ENCODE peak calls at places on chromosomes 11 and 22, in nine cellular contexts. One of them, this sample, is unnamed.

GRCh38 chr11:45435706-45436105 is 149.6 kb upstream of the SYT13 start:
- DNase-seq in stomach: no peak
- DNase-seq in H54: no peak
- DNase-seq in Peyer's patch: no peak
- DNase-seq in esophagus squamous epithelium: no peak
- DNase-seq in GM12892: no peak
- DNase-seq in HepG2: no peak
- DNase-seq in erythroblast: no peak
- DNase-seq in K562: no peak
- DNase-seq in this sample: no peak

GRCh38 chr11:116990061-116990473 is 108.2 kb downstream of the SIK3 start:
- DNase-seq in stomach: no peak
- DNase-seq in H54: no peak
- DNase-seq in Peyer's patch: no peak
- DNase-seq in esophagus squamous epithelium: no peak
- DNase-seq in GM12892: no peak
- DNase-seq in HepG2: peak; percentile 90
- DNase-seq in erythroblast: no peak
- DNase-seq in K562: no peak
- DNase-seq in this sample: peak; percentile 92

GRCh38 chr22:44542561-44543222 is 44.7 kb upstream of the RTL6 start:
- DNase-seq in stomach: no peak
- DNase-seq in H54: no peak
- DNase-seq in Peyer's patch: no peak
- DNase-seq in esophagus squamous epithelium: no peak
- DNase-seq in GM12892: no peak
- DNase-seq in HepG2: no peak
- DNase-seq in erythroblast: no peak
- DNase-seq in K562: no peak
- DNase-seq in this sample: no peak

GRCh38 chr11:7599209-7599608 is 74.1 kb downstream of the CYB5R2 start:
- DNase-seq in stomach: no peak
- DNase-seq in H54: no peak
- DNase-seq in Peyer's patch: no peak
- DNase-seq in esophagus squamous epithelium: no peak
- DNase-seq in GM12892: no peak
- DNase-seq in HepG2: no peak
- DNase-seq in erythroblast: no peak
- DNase-seq in K562: no peak
- DNase-seq in this sample: no peak

GRCh38 chr22:36829370-36830002 is 12.7 kb upstream of the PVALB start:
- DNase-seq in stomach: no peak
- DNase-seq in H54: no peak
- DNase-seq in Peyer's patch: no peak
- DNase-seq in esophagus squamous epithelium: no peak
- DNase-seq in GM12892: no peak
- DNase-seq in HepG2: no peak
- DNase-seq in erythroblast: no peak
- DNase-seq in K562: no peak
- DNase-seq in this sample: no peak

GRCh38 chr11:32386770-32387377 is 48.5 kb downstream of the WT1 start:
- DNase-seq in stomach: no peak
- DNase-seq in H54: no peak
- DNase-seq in Peyer's patch: no peak
- DNase-seq in esophagus squamous epithelium: no peak
- DNase-seq in GM12892: no peak
- DNase-seq in HepG2: no peak
- DNase-seq in erythroblast: peak; percentile 60
- DNase-seq in K562: peak; percentile 41
- DNase-seq in this sample: peak; percentile 7

GRCh38 chr22:18079706-18080230 is 2.0 kb downstream of the PEX26 start:
- DNase-seq in stomach: no peak
- DNase-seq in H54: no peak
- DNase-seq in Peyer's patch: no peak
- DNase-seq in esophagus squamous epithelium: no peak
- DNase-seq in GM12892: no peak
- DNase-seq in HepG2: no peak
- DNase-seq in erythroblast: no peak
- DNase-seq in K562: no peak
- DNase-seq in this sample: no peak

GRCh38 chr11:123702137-123702536 is 39.3 kb downstream of the ZNF202 start:
- DNase-seq in stomach: no peak
- DNase-seq in H54: no peak
- DNase-seq in Peyer's patch: no peak
- DNase-seq in esophagus squamous epithelium: no peak
- DNase-seq in GM12892: no peak
- DNase-seq in HepG2: no peak
- DNase-seq in erythroblast: no peak
- DNase-seq in K562: no peak
- DNase-seq in this sample: no peak

GRCh38 chr22:42066937-42067336 is 3.7 kb downstream of the NAGA start:
- DNase-seq in stomach: no peak
- DNase-seq in H54: no peak
- DNase-seq in Peyer's patch: no peak
- DNase-seq in esophagus squamous epithelium: no peak
- DNase-seq in GM12892: no peak
- DNase-seq in HepG2: no peak
- DNase-seq in erythroblast: no peak
- DNase-seq in K562: no peak
- DNase-seq in this sample: no peak

GRCh38 chr22:46767249-46767985 is 5.0 kb downstream of the TBC1D22A start:
- DNase-seq in stomach: no peak
- DNase-seq in H54: no peak
- DNase-seq in Peyer's patch: no peak
- DNase-seq in esophagus squamous epithelium: no peak
- DNase-seq in GM12892: no peak
- DNase-seq in HepG2: no peak
- DNase-seq in erythroblast: no peak
- DNase-seq in K562: no peak
- DNase-seq in this sample: no peak

GRCh38 chr11:68330700-68331337 is 18.4 kb downstream of the LRP5 start:
- DNase-seq in stomach: no peak
- DNase-seq in H54: no peak
- DNase-seq in Peyer's patch: no peak
- DNase-seq in esophagus squamous epithelium: no peak
- DNase-seq in GM12892: no peak
- DNase-seq in HepG2: no peak
- DNase-seq in erythroblast: no peak
- DNase-seq in K562: no peak
- DNase-seq in this sample: no peak

GRCh38 chr11:17352925-17353227 is 1.3 kb downstream of the NCR3LG1 start:
- DNase-seq in stomach: peak; percentile 54
- DNase-seq in H54: no peak
- DNase-seq in Peyer's patch: peak; percentile 71
- DNase-seq in esophagus squamous epithelium: no peak
- DNase-seq in GM12892: peak; percentile 34
- DNase-seq in HepG2: peak; percentile 35
- DNase-seq in erythroblast: peak; percentile 72
- DNase-seq in K562: peak; percentile 57
- DNase-seq in this sample: peak; percentile 34

GRCh38 chr11:17351171-17351509 is 460 bp upstream of the NCR3LG1 start:
- DNase-seq in stomach: no peak
- DNase-seq in H54: no peak
- DNase-seq in Peyer's patch: no peak
- DNase-seq in esophagus squamous epithelium: no peak
- DNase-seq in GM12892: no peak
- DNase-seq in HepG2: no peak
- DNase-seq in erythroblast: no peak
- DNase-seq in K562: no peak
- DNase-seq in this sample: no peak

GRCh38 chr11:17354070-17354924 is 2.7 kb downstream of the NCR3LG1 start:
- DNase-seq in stomach: peak; percentile 73
- DNase-seq in H54: peak; percentile 60
- DNase-seq in Peyer's patch: no peak
- DNase-seq in esophagus squamous epithelium: no peak
- DNase-seq in GM12892: peak; percentile 21
- DNase-seq in HepG2: peak; percentile 76
- DNase-seq in erythroblast: peak; percentile 84
- DNase-seq in K562: peak; percentile 67
- DNase-seq in this sample: peak; percentile 79

GRCh38 chr11:17351510-17352176 is at the start of gene NCR3LG1:
- DNase-seq in stomach: peak; percentile 68
- DNase-seq in H54: no peak
- DNase-seq in Peyer's patch: peak; percentile 92
- DNase-seq in esophagus squamous epithelium: no peak
- DNase-seq in GM12892: peak; percentile 37
- DNase-seq in HepG2: peak; percentile 46
- DNase-seq in erythroblast: peak; percentile 61
- DNase-seq in K562: peak; percentile 77
- DNase-seq in this sample: peak; percentile 77

GRCh38 chr11:17353228-17354021 is 1.8 kb downstream of the NCR3LG1 start:
- DNase-seq in stomach: peak; percentile 73
- DNase-seq in H54: peak; percentile 63
- DNase-seq in Peyer's patch: peak; percentile 87
- DNase-seq in esophagus squamous epithelium: no peak
- DNase-seq in GM12892: peak; percentile 24
- DNase-seq in HepG2: peak; percentile 90
- DNase-seq in erythroblast: peak; percentile 85
- DNase-seq in K562: peak; percentile 60
- DNase-seq in this sample: peak; percentile 76
- TF ChIP-seq POLR2A in stomach: no peak
- TF ChIP-seq POLR2A in H54: peak; percentile 66
- TF ChIP-seq POLR2A in Peyer's patch: no peak
- TF ChIP-seq POLR2A in esophagus squamous epithelium: no peak
- TF ChIP-seq POLR2A in GM12892: no peak
- TF ChIP-seq POLR2A in HepG2: peak; percentile 82
- TF ChIP-seq POLR2A in erythroblast: peak; percentile 52
- TF ChIP-seq POLR2A in K562: peak; percentile 88
- TF ChIP-seq POLR2A in this sample: peak; percentile 59

GRCh38 chr11:76783294-76783900 is at the start of gene TSKU:
- DNase-seq in stomach: no peak
- DNase-seq in H54: peak; percentile 44
- DNase-seq in Peyer's patch: no peak
- DNase-seq in esophagus squamous epithelium: no peak
- DNase-seq in GM12892: no peak
- DNase-seq in HepG2: no peak
- DNase-seq in erythroblast: peak; percentile 71
- DNase-seq in K562: no peak
- DNase-seq in this sample: no peak
- TF ChIP-seq POLR2A in stomach: no peak
- TF ChIP-seq POLR2A in H54: peak; percentile 36
- TF ChIP-seq POLR2A in Peyer's patch: peak; percentile 73
- TF ChIP-seq POLR2A in esophagus squamous epithelium: peak; percentile 66
- TF ChIP-seq POLR2A in GM12892: no peak
- TF ChIP-seq POLR2A in HepG2: no peak
- TF ChIP-seq POLR2A in erythroblast: peak; percentile 38
- TF ChIP-seq POLR2A in K562: no peak
- TF ChIP-seq POLR2A in this sample: peak; percentile 85

GRCh38 chr11:66003291-66003690 is 988 bp downstream of the BANF1 start:
- DNase-seq in stomach: no peak
- DNase-seq in H54: no peak
- DNase-seq in Peyer's patch: no peak
- DNase-seq in esophagus squamous epithelium: no peak
- DNase-seq in GM12892: no peak
- DNase-seq in HepG2: no peak
- DNase-seq in erythroblast: no peak
- DNase-seq in K562: no peak
- DNase-seq in this sample: no peak

GRCh38 chr11:66004186-66004585 is 1.9 kb downstream of the BANF1 start:
- DNase-seq in stomach: no peak
- DNase-seq in H54: no peak
- DNase-seq in Peyer's patch: no peak
- DNase-seq in esophagus squamous epithelium: no peak
- DNase-seq in GM12892: no peak
- DNase-seq in HepG2: no peak
- DNase-seq in erythroblast: no peak
- DNase-seq in K562: no peak
- DNase-seq in this sample: no peak

GRCh38 chr11:66002648-66003225 is 434 bp downstream of the BANF1 start:
- DNase-seq in stomach: peak; percentile 70
- DNase-seq in H54: no peak
- DNase-seq in Peyer's patch: peak; percentile 85
- DNase-seq in esophagus squamous epithelium: no peak
- DNase-seq in GM12892: peak; percentile 74
- DNase-seq in HepG2: peak; percentile 45
- DNase-seq in erythroblast: no peak
- DNase-seq in K562: peak; percentile 93
- DNase-seq in this sample: peak; percentile 48

GRCh38 chr11:66006134-66006890 is 4.0 kb downstream of the BANF1 start:
- DNase-seq in stomach: no peak
- DNase-seq in H54: no peak
- DNase-seq in Peyer's patch: no peak
- DNase-seq in esophagus squamous epithelium: no peak
- DNase-seq in GM12892: no peak
- DNase-seq in HepG2: no peak
- DNase-seq in erythroblast: no peak
- DNase-seq in K562: no peak
- DNase-seq in this sample: no peak

GRCh38 chr11:66001941-66002647 is at the start of the genes BANF1 and EIF1AD:
- DNase-seq in stomach: peak; percentile 92
- DNase-seq in H54: peak; percentile 83
- DNase-seq in Peyer's patch: peak; percentile 92
- DNase-seq in esophagus squamous epithelium: peak; percentile 88
- DNase-seq in GM12892: peak; percentile 87
- DNase-seq in HepG2: peak; percentile 96
- DNase-seq in erythroblast: peak; percentile 99
- DNase-seq in K562: peak; percentile 82
- DNase-seq in this sample: peak; percentile 98
- TF ChIP-seq POLR2A in stomach: no peak
- TF ChIP-seq POLR2A in H54: peak; percentile 91
- TF ChIP-seq POLR2A in Peyer's patch: peak; percentile 30
- TF ChIP-seq POLR2A in esophagus squamous epithelium: peak; percentile 48
- TF ChIP-seq POLR2A in GM12892: peak; percentile 87
- TF ChIP-seq POLR2A in HepG2: peak; percentile 90
- TF ChIP-seq POLR2A in erythroblast: peak; percentile 90
- TF ChIP-seq POLR2A in K562: peak; percentile 91
- TF ChIP-seq POLR2A in this sample: peak; percentile 79

GRCh38 chr11:110093407-110094297 is 460 bp downstream of the ZC3H12C start:
- DNase-seq in stomach: peak; percentile 56
- DNase-seq in H54: no peak
- DNase-seq in Peyer's patch: peak; percentile 78
- DNase-seq in esophagus squamous epithelium: no peak
- DNase-seq in GM12892: peak; percentile 33
- DNase-seq in HepG2: peak; percentile 11
- DNase-seq in erythroblast: no peak
- DNase-seq in K562: peak; percentile 31
- DNase-seq in this sample: peak; percentile 51
- TF ChIP-seq POLR2A in stomach: no peak
- TF ChIP-seq POLR2A in H54: no peak
- TF ChIP-seq POLR2A in Peyer's patch: peak; percentile 24
- TF ChIP-seq POLR2A in esophagus squamous epithelium: no peak
- TF ChIP-seq POLR2A in GM12892: peak; percentile 80
- TF ChIP-seq POLR2A in HepG2: peak; percentile 3
- TF ChIP-seq POLR2A in erythroblast: no peak
- TF ChIP-seq POLR2A in K562: no peak
- TF ChIP-seq POLR2A in this sample: peak; percentile 44

DNA sequence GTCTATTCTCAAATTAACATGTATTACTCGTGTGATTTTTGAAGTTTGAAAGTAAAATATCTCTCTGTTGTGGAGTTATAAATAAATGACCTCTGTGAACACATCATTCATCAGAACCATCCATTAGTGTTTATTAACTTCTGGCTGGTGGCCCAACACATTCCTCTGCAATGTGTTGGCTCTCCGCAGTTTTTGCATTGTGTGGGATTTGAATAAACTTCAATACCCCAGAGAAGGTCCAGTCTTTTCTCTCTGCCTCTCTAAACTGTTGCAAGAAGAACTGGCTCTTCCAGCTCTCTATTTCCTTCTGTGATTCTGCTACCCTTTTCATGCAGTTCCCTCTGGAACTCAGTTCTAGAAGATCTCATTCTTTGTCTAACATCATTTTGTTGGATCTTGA is 125.0 kb upstream of the ARHGAP42 start:
- DNase-seq in stomach: no peak
- DNase-seq in H54: no peak
- DNase-seq in Peyer's patch: no peak
- DNase-seq in esophagus squamous epithelium: no peak
- DNase-seq in GM12892: no peak
- DNase-seq in HepG2: no peak
- DNase-seq in erythroblast: no peak
- DNase-seq in K562: no peak
- DNase-seq in this sample: peak; percentile 86
- TF ChIP-seq POLR2A in stomach: no peak
- TF ChIP-seq POLR2A in H54: no peak
- TF ChIP-seq POLR2A in Peyer's patch: no peak
- TF ChIP-seq POLR2A in esophagus squamous epithelium: no peak
- TF ChIP-seq POLR2A in GM12892: no peak
- TF ChIP-seq POLR2A in HepG2: no peak
- TF ChIP-seq POLR2A in erythroblast: no peak
- TF ChIP-seq POLR2A in K562: no peak
- TF ChIP-seq POLR2A in this sample: no peak

This sample was measured in IMR-90.